ENCODE peak calls at places on chromosomes 13 and 19, in six cellular contexts. W is stimulated activated CD8-positive, alpha-beta memory T cell treated with anti-CD3 and anti-CD28 coated beads, Interleukin-15, amount 100 ng/mL, for 48 hours; Y is HT1080; E is GM10248; K is epithelial cell of proximal tubule; Z is COR-L47. O is an unnamed sample.

GRCh38 chr13:52746141-52746540 is 6.5 kb upstream of the CNMD start:
- DNase-seq in W (no peak), Y (no peak), E (no peak), K (no peak), Z (no peak), O (no peak)

GRCh38 chr13:73179906-73180305 is 121.1 kb downstream of the KLF5 start:
- DNase-seq in W (no peak), Y (no peak), E (no peak), K (no peak), Z (no peak), O (no peak)

GRCh38 chr19:14612657-14613056 is 29.8 kb downstream of the CLEC17A start:
- DNase-seq in W (no peak), Y (no peak), E (no peak), K (no peak), Z (no peak), O (no peak)

GRCh38 chr19:5697890-5698634 is 8.0 kb downstream of the RPL36 start:
- DNase-seq in W (no peak), Y (no peak), E (no peak), K (no peak), Z (no peak), O (no peak)

GRCh38 chr13:57418067-57418677 is 213.4 kb upstream of the PCDH17 start:
- DNase-seq in W (no peak), Y (no peak), E (no peak), K (no peak), Z (no peak), O (no peak)

GRCh38 chr19:46571495-46571894 is 29.6 kb upstream of the CALM3 start:
- DNase-seq in W (no peak), Y (peak), E (no peak), K (no peak), Z (peak), O (no peak)

GRCh38 chr13:32840840-32841713 is 175.1 kb upstream of the KL start:
- DNase-seq in W (no peak), Y (peak), E (peak), K (no peak), Z (peak), O (no peak)

GRCh38 chr19:19026299-19026971 is 6.9 kb downstream of the SUGP2 start:
- DNase-seq in W (no peak), Y (no peak), E (no peak), K (no peak), Z (no peak), O (no peak)

GRCh38 chr19:49362926-49363264 is 679 bp upstream of the TEAD2 start:
- DNase-seq in W (no peak), Y (peak), E (no peak), K (no peak), Z (no peak), O (no peak)

GRCh38 chr19:56404705-56405056 is 549 bp downstream of the ZNF583 start:
- DNase-seq in W (no peak), Y (peak), E (no peak), K (no peak), Z (no peak), O (no peak)

GRCh38 chr19:16380314-16380695 is 55.7 kb downstream of the KLF2 start:
- DNase-seq in W (no peak), Y (no peak), E (no peak), K (no peak), Z (no peak), O (no peak)

GRCh38 chr19:32397736-32398135 is 7.8 kb upstream of the DPY19L3 start:
- DNase-seq in W (no peak), Y (peak), E (no peak), K (no peak), Z (no peak), O (peak)

GRCh38 chr19:3671680-3672574 is 28.3 kb downstream of the PIP5K1C start:
- DNase-seq in W (peak), Y (no peak), E (peak), K (no peak), Z (no peak), O (no peak)

GRCh38 chr13:20902438-20903163 is at the start of gene XPO4:
- DNase-seq in W (peak), Y (peak), E (peak), K (no peak), Z (peak), O (peak)

GRCh38 chr19:37654525-37654832 is 786 bp downstream of the ZFP30 start:
- DNase-seq in W (no peak), Y (no peak), E (no peak), K (no peak), Z (peak), O (no peak)